ENCODE peak calls at places on chromosomes 11 and 22, in nine cellular contexts. B is gastrocnemius medialis, F is foreskin fibroblast, Z is right atrium auricular region, R is cardiac fibroblast, M is HCT116, U is OCI-LY7, X is choroid plexus epithelial cell, V is pancreas. Y is an unnamed sample.

GRCh38 chr11:8168485-8169257 is at the start of gene RIC3:
- DNase-seq in B (no peak), F (no peak), Z (no peak), R (no peak), M (no peak), U (no peak), X (no peak), V (peak), Y (no peak)

GRCh38 chr11:67634366-67635230 is 4.9 kb upstream of the NUDT8 start:
- DNase-seq in B (no peak), F (no peak), Z (no peak), R (no peak), M (no peak), U (no peak), X (no peak), V (no peak), Y (no peak)

GRCh38 chr11:20443596-20443995 is 56.1 kb downstream of the PRMT3 start:
- DNase-seq in B (no peak), F (no peak), Z (no peak), R (peak), M (peak), U (peak), X (peak), V (no peak), Y (peak)

GRCh38 chr11:61309141-61309540 is 14.0 kb upstream of the VWCE start:
- DNase-seq in B (no peak), F (no peak), Z (no peak), R (no peak), M (no peak), U (no peak), X (no peak), V (no peak), Y (no peak)

GRCh38 chr22:48567213-48567975 is 1260.3 kb downstream of the BRD1 start:
- DNase-seq in B (no peak), F (no peak), Z (no peak), R (no peak), M (no peak), U (no peak), X (no peak), V (no peak), Y (no peak)

GRCh38 chr11:8871283-8871775 is 39.7 kb upstream of the AKIP1 start:
- DNase-seq in B (peak), F (peak), Z (peak), R (peak), M (peak), U (no peak), X (peak), V (peak), Y (peak)

GRCh38 chr11:44269369-44270351 is 40.3 kb downstream of the ALX4 start:
- DNase-seq in B (no peak), F (peak), Z (no peak), R (peak), M (no peak), U (no peak), X (peak), V (no peak), Y (peak)

GRCh38 chr11:45266693-45267451 is 19.3 kb downstream of the SYT13 start:
- DNase-seq in B (no peak), F (no peak), Z (no peak), R (no peak), M (no peak), U (peak), X (no peak), V (no peak), Y (no peak)

GRCh38 chr22:37518509-37519267 is 527 bp downstream of the CARD10 start:
- DNase-seq in B (no peak), F (no peak), Z (no peak), R (no peak), M (no peak), U (no peak), X (no peak), V (no peak), Y (no peak)

GRCh38 chr11:60169264-60169915 is 13.5 kb downstream of the MS4A6A start:
- DNase-seq in B (no peak), F (no peak), Z (no peak), R (peak), M (peak), U (peak), X (peak), V (peak), Y (peak)

GRCh38 chr22:39938509-39938908 is 21.7 kb upstream of the TMA7B start:
- DNase-seq in B (no peak), F (no peak), Z (no peak), R (no peak), M (no peak), U (no peak), X (no peak), V (no peak), Y (no peak)

GRCh38 chr11:121328967-121329653 is 36.5 kb downstream of the SC5D start:
- DNase-seq in B (no peak), F (no peak), Z (no peak), R (no peak), M (no peak), U (peak), X (no peak), V (no peak), Y (no peak)

GRCh38 chr11:128058580-128059208 is 528.7 kb downstream of the ETS1 start:
- DNase-seq in B (no peak), F (no peak), Z (no peak), R (no peak), M (no peak), U (no peak), X (no peak), V (no peak), Y (no peak)

GRCh38 chr11:79285756-79286155 is 155.1 kb downstream of the TENM4 start:
- DNase-seq in B (no peak), F (no peak), Z (no peak), R (no peak), M (no peak), U (no peak), X (no peak), V (no peak), Y (no peak)

GRCh38 chr11:63592975-63593395 is 21.2 kb downstream of the PLAAT3 start:
- DNase-seq in B (no peak), F (no peak), Z (no peak), R (peak), M (no peak), U (peak), X (peak), V (no peak), Y (peak)

GRCh38 chr11:28245131-28245530 is 136.9 kb downstream of the METTL15 start:
- DNase-seq in B (no peak), F (no peak), Z (no peak), R (no peak), M (no peak), U (no peak), X (peak), V (no peak), Y (no peak)

GRCh38 chr11:101881586-101881985 is 33.2 kb upstream of the CEP126 start:
- DNase-seq in B (no peak), F (peak), Z (no peak), R (no peak), M (no peak), U (no peak), X (no peak), V (no peak), Y (no peak)
- H3K4me3 ChIP-seq in B (no peak), F (no peak), Z (no peak), R (no peak), M (no peak), U (no peak), X (no peak), V (no peak), Y (no peak)

GRCh38 chr11:124923296-124923695 is 4.2 kb downstream of the HEPN1 start:
- DNase-seq in B (no peak), F (no peak), Z (no peak), R (no peak), M (no peak), U (no peak), X (no peak), V (no peak), Y (no peak)
- TF ChIP-seq CTCF in B (no peak), F (no peak), Z (no peak), R (no peak), M (no peak), U (no peak), X (peak), V (no peak), Y (no peak)

DNA sequence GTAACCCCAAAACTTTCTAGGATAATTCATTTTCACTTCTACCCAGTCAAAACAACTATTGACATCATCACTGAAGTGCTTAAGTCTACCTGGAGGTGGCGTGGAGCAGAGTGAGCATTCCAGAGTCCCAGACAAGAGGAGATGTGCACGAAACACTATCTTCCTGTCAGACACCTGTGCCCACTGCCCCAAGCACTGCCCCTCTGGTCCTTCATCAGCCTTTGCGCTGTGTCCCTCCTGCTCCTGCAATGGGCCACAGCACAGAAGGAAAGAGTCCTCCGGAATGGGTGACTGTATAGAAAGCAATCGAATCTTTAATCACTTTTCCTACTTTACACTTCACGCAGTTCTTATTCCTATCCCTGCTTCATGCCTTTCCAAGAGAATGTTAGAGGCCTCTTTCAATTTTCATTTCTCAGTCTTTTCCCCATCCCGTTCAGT is 512 bp upstream of the GRIA4 start:
- DNase-seq in B (no peak), F (no peak), Z (no peak), R (peak), M (peak), U (no peak), X (peak), V (no peak), Y (peak)
- H3K4me3 ChIP-seq in B (no peak), F (no peak), Z (no peak), R (no peak), M (no peak), U (no peak), X (peak), V (no peak), Y (no peak)

DNA sequence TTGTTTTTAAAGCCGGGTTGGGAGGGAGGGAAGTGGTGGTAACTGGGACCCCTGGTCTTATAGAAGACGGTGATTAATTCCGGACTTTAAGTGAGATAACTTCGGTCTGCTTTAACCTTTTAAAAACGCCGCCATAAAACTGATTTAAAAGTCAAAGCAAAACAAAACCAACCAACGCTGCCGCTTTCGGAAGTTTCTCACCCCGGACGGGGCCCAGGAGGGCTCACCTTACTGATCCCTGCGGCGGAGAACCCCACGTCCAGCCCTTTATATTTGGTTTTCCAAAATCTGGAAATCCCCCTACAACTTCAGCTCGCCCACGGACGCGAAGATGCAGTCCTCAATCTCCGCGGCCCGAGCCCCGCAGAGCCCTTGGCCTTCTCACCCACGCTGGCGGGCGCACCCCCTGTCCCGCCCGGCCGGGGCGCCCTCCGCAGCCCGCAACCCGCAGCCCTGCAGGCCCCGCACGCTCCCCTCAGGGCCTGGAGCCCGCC is 405 bp downstream of the USP28 start:
- DNase-seq in B (peak), F (peak), Z (no peak), R (no peak), M (no peak), U (no peak), X (peak), V (no peak), Y (peak)
- TF ChIP-seq CTCF in B (peak), F (no peak), Z (no peak), R (no peak), M (no peak), U (peak), X (no peak), V (no peak), Y (no peak)

GRCh38 chr11:73374130-73374529 is 2.1 kb upstream of the RELT start:
- DNase-seq in B (no peak), F (peak), Z (no peak), R (no peak), M (no peak), U (no peak), X (no peak), V (no peak), Y (no peak)

GRCh38 chr11:73376803-73377629 is 817 bp downstream of the RELT start:
- DNase-seq in B (peak), F (peak), Z (peak), R (peak), M (peak), U (peak), X (peak), V (peak), Y (peak)

GRCh38 chr11:73372371-73372993 is 3.7 kb upstream of the RELT start:
- DNase-seq in B (no peak), F (peak), Z (no peak), R (peak), M (peak), U (peak), X (peak), V (no peak), Y (no peak)

GRCh38 chr11:73376168-73376802 is at the start of gene RELT:
- DNase-seq in B (peak), F (peak), Z (peak), R (peak), M (peak), U (peak), X (peak), V (peak), Y (peak)

DNA sequence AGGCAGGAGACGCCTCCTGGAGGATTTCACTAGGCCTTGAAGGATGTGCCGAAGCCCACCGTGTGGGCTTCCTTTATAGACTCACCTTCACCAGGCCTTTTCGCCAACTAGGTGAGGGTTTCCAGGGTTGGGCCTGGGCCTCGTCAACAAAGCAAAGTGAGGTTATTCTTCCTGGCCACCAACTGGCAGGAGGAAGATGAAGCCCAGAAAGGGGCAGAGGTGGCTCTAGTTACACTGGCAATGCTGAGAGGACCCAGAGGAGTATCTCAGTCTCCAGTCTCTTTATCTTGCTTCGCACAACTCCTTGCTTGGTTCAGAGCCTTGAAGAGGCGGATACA is 400 bp upstream of the RELT start:
- DNase-seq in B (no peak), F (no peak), Z (no peak), R (no peak), M (no peak), U (no peak), X (no peak), V (no peak), Y (no peak)
- H3K4me3 ChIP-seq in B (no peak), F (no peak), Z (no peak), R (no peak), M (peak), U (peak), X (peak), V (no peak), Y (no peak)

GRCh38 chr22:31105282-31105929 is 2.0 kb downstream of the SELENOM start:
- DNase-seq in B (no peak), F (no peak), Z (no peak), R (no peak), M (no peak), U (no peak), X (no peak), V (no peak), Y (no peak)

GRCh38 chr22:31106001-31106571 is 1.3 kb downstream of the SELENOM start:
- DNase-seq in B (no peak), F (no peak), Z (no peak), R (no peak), M (no peak), U (no peak), X (no peak), V (no peak), Y (no peak)

GRCh38 chr22:31103899-31104694 is 3.3 kb downstream of the SELENOM start:
- DNase-seq in B (no peak), F (no peak), Z (no peak), R (no peak), M (no peak), U (no peak), X (no peak), V (no peak), Y (no peak)

GRCh38 chr22:31103111-31103510 is 4.3 kb downstream of the SELENOM start:
- DNase-seq in B (no peak), F (no peak), Z (no peak), R (no peak), M (no peak), U (no peak), X (no peak), V (no peak), Y (no peak)

GRCh38 chr22:31104869-31105268 is 2.5 kb downstream of the SELENOM start:
- DNase-seq in B (no peak), F (no peak), Z (no peak), R (no peak), M (no peak), U (no peak), X (no peak), V (no peak), Y (no peak)
- TF ChIP-seq CTCF in B (no peak), F (no peak), Z (no peak), R (no peak), M (no peak), U (no peak), X (peak), V (no peak), Y (peak)